ENCODE peak calls at places on chromosomes 13 and 19, in five cellular contexts. W is CD8-positive, alpha-beta memory T cell; E is A549; R is gastrocnemius medialis; N is cardiac muscle cell. C is an unnamed sample.

GRCh38 chr13:30395192-30396158 is 26.8 kb upstream of the UBE2L5 start:
- DNase-seq in W (peak; percentile 58), E (peak; percentile 53), R (peak; percentile 88), N (peak; percentile 28), C (peak; percentile 90)

GRCh38 chr19:33754361-33754760 is 42.3 kb upstream of the KCTD15 start:
- DNase-seq in W (no peak), E (no peak), R (no peak), N (no peak), C (no peak)

GRCh38 chr13:39777527-39778061 is 122.1 kb downstream of the COG6 start:
- DNase-seq in W (no peak), E (peak; percentile 8), R (no peak), N (no peak), C (peak; percentile 4)

GRCh38 chr13:50069255-50069654 is 54.0 kb downstream of the KCNRG start:
- DNase-seq in W (no peak), E (no peak), R (no peak), N (no peak), C (no peak)

GRCh38 chr13:73338389-73338788 is 279.6 kb downstream of the KLF5 start:
- DNase-seq in W (no peak), E (no peak), R (no peak), N (no peak), C (no peak)

GRCh38 chr19:44003461-44004134 is 841 bp downstream of the ZNF230 start:
- DNase-seq in W (no peak), E (peak; percentile 37), R (no peak), N (peak; percentile 10), C (peak; percentile 12)

GRCh38 chr19:2618611-2619010 is 83.9 kb downstream of the GNG7 start:
- DNase-seq in W (peak; percentile 42), E (no peak), R (no peak), N (no peak), C (no peak)

GRCh38 chr13:69389899-69390298 is 717.7 kb upstream of the ATXN8OS start:
- DNase-seq in W (no peak), E (no peak), R (no peak), N (no peak), C (no peak)

GRCh38 chr13:110311721-110312668 is 4.9 kb downstream of the COL4A2 start:
- DNase-seq in W (no peak), E (no peak), R (no peak), N (no peak), C (no peak)

GRCh38 chr19:1277061-1277460 is 1.7 kb downstream of the FAM174C start:
- DNase-seq in W (no peak), E (no peak), R (no peak), N (no peak), C (no peak)
- H3K4me1 ChIP-seq in W (peaks cover 44% of the 10 kb centered on the region), E (peaks cover 26% of the 10 kb centered on the region), R (peaks cover 42% of the 10 kb centered on the region), N (peaks cover 9% of the 10 kb centered on the region), C (peaks cover 21% of the 10 kb centered on the region)

GRCh38 chr19:1400281-1401137 is 833 bp downstream of the GAMT start:
- DNase-seq in W (no peak), E (no peak), R (peak; percentile 75), N (peak; percentile 80), C (no peak)
- H3K4me1 ChIP-seq in W (peaks cover 23% of the 10 kb centered on the region), E (peaks cover 15% of the 10 kb centered on the region), R (peaks cover 22% of the 10 kb centered on the region), N (peaks cover 5% of the 10 kb centered on the region), C (peaks cover 3% of the 10 kb centered on the region)

DNA sequence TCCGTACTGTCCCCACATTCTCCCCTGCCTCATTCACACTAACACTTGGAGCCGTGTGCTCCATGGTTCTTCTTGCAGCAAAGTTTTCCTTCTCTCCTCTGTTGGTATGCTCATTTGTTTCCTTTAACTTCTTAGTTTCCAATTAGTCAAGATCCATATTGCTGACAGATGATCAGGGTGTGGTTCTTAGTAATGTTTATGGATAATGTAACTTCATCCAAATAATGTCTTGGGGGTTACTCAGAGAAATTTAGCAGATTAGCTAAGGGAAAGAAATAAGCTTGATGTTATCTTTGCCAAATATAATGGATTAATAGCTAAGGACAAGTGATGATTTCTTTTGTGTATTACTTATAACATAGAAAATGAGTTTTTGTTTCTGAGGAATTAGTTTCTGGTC is 174.4 kb downstream of the NUFIP1 start:
- DNase-seq in W (no peak), E (no peak), R (no peak), N (no peak), C (no peak)
- H3K4me1 ChIP-seq in W (no peaks in the 10 kb centered on the region), E (peaks cover 83% of the 10 kb centered on the region), R (peaks cover 9% of the 10 kb centered on the region), N (no peaks in the 10 kb centered on the region), C (peaks cover 4% of the 10 kb centered on the region)

DNA sequence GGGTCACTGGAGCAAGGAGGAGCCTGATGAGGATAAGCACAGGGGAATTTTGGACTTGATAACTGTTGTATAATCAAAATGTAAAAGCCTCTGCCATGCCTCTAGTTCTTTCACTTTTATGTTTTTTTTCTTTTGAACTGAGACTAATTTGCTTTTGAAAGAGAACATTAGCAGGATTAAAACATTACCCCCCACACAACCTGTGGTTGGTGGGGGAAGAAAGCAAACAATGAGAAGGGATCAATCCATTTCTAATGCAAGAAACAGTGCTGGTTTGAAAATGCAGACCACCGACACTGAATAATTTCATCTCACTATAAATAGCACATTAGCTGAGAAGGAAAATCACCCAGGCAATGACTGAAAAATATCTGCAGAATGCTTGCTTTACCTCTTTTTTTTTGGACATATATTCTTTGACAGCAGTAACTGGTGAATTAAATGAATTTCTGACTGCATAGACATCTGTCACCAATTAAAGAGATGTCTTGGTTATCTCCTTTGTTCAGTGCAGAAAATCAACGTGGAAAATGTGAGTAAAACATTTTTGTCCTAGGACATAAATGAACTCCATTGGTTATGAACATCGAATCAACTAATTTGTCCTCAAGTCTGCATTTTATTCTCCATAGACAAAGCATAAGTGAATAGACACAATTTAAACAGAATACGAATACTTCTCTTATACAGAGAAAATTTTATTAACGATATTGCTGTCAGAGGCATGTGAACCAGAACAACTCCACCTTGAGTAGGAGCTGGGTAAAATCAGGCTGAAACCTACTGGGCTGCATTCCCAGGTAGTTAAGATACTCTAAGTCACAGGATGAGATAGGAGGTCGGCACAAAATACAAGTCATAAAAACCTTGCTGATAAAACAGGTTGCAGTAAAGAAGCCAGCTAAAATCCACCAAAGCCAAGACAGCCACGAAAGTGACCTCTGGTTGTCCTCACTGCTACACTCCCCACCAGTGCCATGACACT is 48.8 kb upstream of the TRPC4 start:
- DNase-seq in W (no peak), E (no peak), R (no peak), N (no peak), C (peak; percentile 98)
- H3K4me1 ChIP-seq in W (no peaks in the 10 kb centered on the region), E (no peaks in the 10 kb centered on the region), R (no peaks in the 10 kb centered on the region), N (no peaks in the 10 kb centered on the region), C (peaks cover 47% of the 10 kb centered on the region)

GRCh38 chr19:19421326-19421725 is 15.9 kb downstream of the GATAD2A start:
- DNase-seq in W (no peak), E (no peak), R (no peak), N (no peak), C (no peak)
- H3K4me1 ChIP-seq in W (peaks cover 77% of the 10 kb centered on the region), E (no peaks in the 10 kb centered on the region), R (peaks cover 64% of the 10 kb centered on the region), N (peaks cover 13% of the 10 kb centered on the region), C (no peaks in the 10 kb centered on the region)

GRCh38 chr13:44311011-44311481 is 62.6 kb upstream of the SERP2 start:
- DNase-seq in W (no peak), E (no peak), R (peak; percentile 59), N (no peak), C (no peak)

GRCh38 chr13:44307844-44308243 is 65.8 kb upstream of the SERP2 start:
- DNase-seq in W (no peak), E (no peak), R (no peak), N (no peak), C (no peak)

GRCh38 chr13:44308352-44308751 is 65.3 kb upstream of the SERP2 start:
- DNase-seq in W (no peak), E (no peak), R (no peak), N (no peak), C (no peak)

GRCh38 chr13:44312131-44312530 is 61.5 kb upstream of the SERP2 start:
- DNase-seq in W (no peak), E (no peak), R (no peak), N (no peak), C (no peak)

GRCh38 chr13:44309771-44310767 is 63.6 kb upstream of the SERP2 start:
- DNase-seq in W (no peak), E (no peak), R (peak; percentile 74), N (peak; percentile 41), C (no peak)
- H3K4me1 ChIP-seq in W (peaks cover 13% of the 10 kb centered on the region), E (peaks cover 87% of the 10 kb centered on the region), R (peaks cover 24% of the 10 kb centered on the region), N (peaks cover 31% of the 10 kb centered on the region), C (peaks cover 23% of the 10 kb centered on the region)

DNA sequence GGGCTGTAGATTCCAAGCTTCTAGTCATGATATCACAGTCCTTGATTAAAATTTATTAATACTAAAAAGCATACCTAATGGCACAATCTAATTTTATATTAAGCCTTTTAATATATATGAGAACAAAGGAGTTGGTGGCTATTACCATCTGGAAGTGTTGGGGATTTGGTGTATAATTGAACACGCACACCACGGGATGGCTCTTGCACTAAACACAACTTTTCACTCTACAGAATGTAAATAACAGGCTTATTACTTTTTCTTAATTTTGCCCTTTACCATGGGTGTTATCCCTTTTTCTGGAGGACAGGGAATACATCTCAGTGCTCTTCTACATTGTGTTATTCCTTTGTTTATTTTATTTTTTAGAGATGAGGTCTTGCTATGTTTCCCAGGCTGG is 21.6 kb downstream of the POMP start:
- DNase-seq in W (no peak), E (no peak), R (no peak), N (no peak), C (no peak)
- H3K4me1 ChIP-seq in W (no peaks in the 10 kb centered on the region), E (no peaks in the 10 kb centered on the region), R (no peaks in the 10 kb centered on the region), N (no peaks in the 10 kb centered on the region), C (no peaks in the 10 kb centered on the region)

GRCh38 chr19:7397687-7398086 is 49.0 kb downstream of the ARHGEF18 start:
- DNase-seq in W (no peak), E (no peak), R (no peak), N (no peak), C (no peak)

GRCh38 chr19:7393934-7394508 is 45.3 kb downstream of the ARHGEF18 start:
- DNase-seq in W (no peak), E (no peak), R (no peak), N (no peak), C (no peak)

GRCh38 chr19:7394728-7395359 is 46.1 kb downstream of the ARHGEF18 start:
- DNase-seq in W (peak; percentile 84), E (peak; percentile 54), R (peak; percentile 70), N (peak; percentile 93), C (peak; percentile 44)

GRCh38 chr19:7395360-7395781 is 46.6 kb downstream of the ARHGEF18 start:
- DNase-seq in W (no peak), E (no peak), R (no peak), N (peak; percentile 19), C (no peak)

DNA sequence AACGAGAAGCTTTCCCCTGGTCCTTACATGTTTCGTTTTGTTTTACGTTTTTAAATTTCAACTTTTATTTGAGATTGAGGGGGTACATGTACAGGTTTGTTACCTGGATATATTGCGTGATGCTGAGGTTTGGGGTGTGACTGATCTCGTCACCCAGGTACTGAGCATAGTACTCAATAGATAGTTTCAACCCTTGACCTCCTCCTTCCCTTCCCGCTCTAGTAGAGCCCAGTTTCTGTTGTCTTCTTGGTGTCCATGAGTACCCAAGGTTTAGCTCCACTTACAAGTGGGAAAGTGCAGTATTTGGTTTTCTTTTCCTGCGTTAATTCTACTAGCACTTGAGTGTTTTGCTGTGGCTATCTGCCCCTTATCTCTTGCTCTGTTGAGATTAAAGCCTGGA is 47.1 kb downstream of the ARHGEF18 start:
- DNase-seq in W (no peak), E (no peak), R (no peak), N (no peak), C (no peak)
- H3K4me1 ChIP-seq in W (peaks cover 40% of the 10 kb centered on the region), E (peaks cover 65% of the 10 kb centered on the region), R (peaks cover 31% of the 10 kb centered on the region), N (peaks cover 4% of the 10 kb centered on the region), C (peaks cover 22% of the 10 kb centered on the region)

C was measured in HAP-1.